ENCODE peak calls at places on chromosomes 1 and 21, in eight cellular contexts. B is IMR-90, F is A549, I is endothelial cell of umbilical vein, R is tibial nerve, A is H1, T is gastrocnemius medialis, W is transverse colon. S is an unnamed sample.

GRCh38 chr1:96536576-96536975 is 185.0 kb upstream of the PTBP2 start:
- DNase-seq in B (no peak), F (no peak), I (no peak), R (no peak), A (no peak), T (no peak), W (no peak), S (no peak)

GRCh38 chr1:69109276-69109675 is 458.4 kb upstream of the LRRC7 start:
- DNase-seq in B (no peak), F (no peak), I (no peak), R (no peak), A (no peak), T (no peak), W (no peak), S (no peak)

GRCh38 chr1:115377411-115377810 is 39.4 kb upstream of the NGF start:
- DNase-seq in B (peak; percentile 53), F (no peak), I (no peak), R (no peak), A (no peak), T (no peak), W (no peak), S (no peak)

GRCh38 chr1:17930635-17931034 is 175.5 kb downstream of the ACTL8 start:
- DNase-seq in B (no peak), F (no peak), I (no peak), R (no peak), A (no peak), T (no peak), W (no peak), S (no peak)

GRCh38 chr1:184937729-184938128 is 36.6 kb downstream of the NIBAN1 start:
- DNase-seq in B (no peak), F (no peak), I (no peak), R (no peak), A (no peak), T (no peak), W (peak; percentile 18), S (no peak)

GRCh38 chr1:209926045-209926444 is 12.0 kb upstream of the SYT14 start:
- DNase-seq in B (peak; percentile 64), F (no peak), I (peak; percentile 78), R (no peak), A (no peak), T (no peak), W (no peak), S (no peak)

GRCh38 chr21:31426235-31426797 is 82.3 kb upstream of the TIAM1 start:
- DNase-seq in B (no peak), F (no peak), I (no peak), R (no peak), A (no peak), T (no peak), W (no peak), S (no peak)

GRCh38 chr1:94884101-94884875 is 42.6 kb downstream of the CNN3 start:
- DNase-seq in B (peak; percentile 76), F (no peak), I (no peak), R (no peak), A (peak; percentile 43), T (no peak), W (no peak), S (peak; percentile 29)

GRCh38 chr1:184890539-184890973 is 83.8 kb downstream of the NIBAN1 start:
- DNase-seq in B (peak; percentile 28), F (no peak), I (no peak), R (no peak), A (no peak), T (peak; percentile 56), W (no peak), S (peak; percentile 44)

GRCh38 chr1:206002833-206003532 is at the start of gene RAB7B:
- DNase-seq in B (peak; percentile 76), F (peak; percentile 30), I (no peak), R (peak; percentile 55), A (no peak), T (peak; percentile 58), W (peak; percentile 43), S (peak; percentile 80)

GRCh38 chr21:14766241-14766640 is 220.1 kb upstream of the SAMSN1 start:
- DNase-seq in B (no peak), F (no peak), I (no peak), R (no peak), A (peak; percentile 7), T (no peak), W (no peak), S (no peak)

GRCh38 chr21:19522384-19522783 is 1118.8 kb upstream of the TMPRSS15 start:
- DNase-seq in B (no peak), F (no peak), I (no peak), R (no peak), A (no peak), T (no peak), W (no peak), S (no peak)

GRCh38 chr21:45329261-45330074 is 41.8 kb upstream of the POFUT2 start:
- DNase-seq in B (no peak), F (peak; percentile 40), I (no peak), R (no peak), A (no peak), T (no peak), W (no peak), S (no peak)

GRCh38 chr1:191016765-191017164 is 539.1 kb upstream of the BRINP3 start:
- DNase-seq in B (no peak), F (no peak), I (no peak), R (no peak), A (no peak), T (no peak), W (no peak), S (no peak)
- H3K27ac ChIP-seq in B (no peak overlapping the region), F (no peak overlapping the region), I (no peak overlapping the region), R (no peak overlapping the region), A (no peak overlapping the region), T (no peak overlapping the region), W (no peak overlapping the region), S (no peak overlapping the region)

GRCh38 chr21:37073417-37074194 is 552 bp downstream of the TTC3 start:
- DNase-seq in B (peak; percentile 67), F (no peak), I (peak; percentile 52), R (no peak), A (no peak), T (peak; percentile 65), W (peak; percentile 70), S (peak; percentile 75)

GRCh38 chr21:37074195-37074510 is 1.1 kb downstream of the TTC3 start:
- DNase-seq in B (no peak), F (no peak), I (no peak), R (no peak), A (no peak), T (no peak), W (no peak), S (peak; percentile 47)

GRCh38 chr21:37072988-37073416 is at the start of the genes PIGP and TTC3:
- DNase-seq in B (peak; percentile 93), F (peak; percentile 67), I (peak; percentile 97), R (peak; percentile 83), A (peak; percentile 77), T (peak; percentile 89), W (peak; percentile 95), S (peak; percentile 92)

GRCh38 chr21:37071561-37072238 is 1.2 kb downstream of the PIGP start:
- DNase-seq in B (peak; percentile 77), F (peak; percentile 23), I (peak; percentile 69), R (peak; percentile 58), A (no peak), T (peak; percentile 76), W (peak; percentile 64), S (peak; percentile 75)

DNA sequence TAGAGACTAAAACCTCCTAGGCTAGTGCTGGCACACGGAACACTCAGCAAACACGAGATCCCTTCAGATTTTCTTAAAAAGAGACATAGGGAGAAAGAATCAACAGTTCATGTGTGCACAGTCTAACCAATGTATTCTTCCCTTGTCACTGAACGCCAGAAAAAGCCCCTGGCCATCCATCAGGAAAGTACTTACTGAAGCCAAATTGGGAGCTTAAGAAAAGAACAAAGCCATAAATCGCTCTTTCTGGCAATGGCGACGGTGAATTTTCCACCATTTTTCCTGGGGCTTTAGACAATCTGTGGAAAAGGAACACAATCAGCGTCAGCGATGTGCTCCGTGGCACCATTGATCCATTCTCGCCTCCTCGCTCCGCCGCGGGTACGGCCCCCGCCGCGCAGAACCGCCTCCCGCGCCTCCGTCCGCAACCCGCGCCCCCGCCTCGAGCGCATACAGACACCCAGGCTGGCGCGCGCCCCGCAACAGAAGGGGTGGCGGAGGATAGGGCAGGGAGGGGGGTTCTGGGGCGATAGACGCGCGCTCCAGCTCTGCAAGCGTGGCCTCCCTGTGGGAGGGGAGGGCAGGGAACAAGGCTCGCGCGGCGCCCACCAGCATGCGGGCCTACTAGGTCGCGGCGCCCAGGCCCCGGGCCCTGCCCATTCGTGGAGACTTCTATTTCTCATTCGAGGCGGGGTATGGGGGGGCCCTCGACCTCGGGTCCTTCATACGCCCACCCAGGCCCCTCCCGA is 458 bp downstream of the PIGP start:
- DNase-seq in B (peak; percentile 89), F (peak; percentile 25), I (no peak), R (peak; percentile 50), A (no peak), T (no peak), W (peak; percentile 11), S (peak; percentile 90)
- TF ChIP-seq POLR2A in B (peak; percentile 71), F (peak; percentile 64), I (no peak), R (no peak), A (peak; percentile 78), T (no peak), W (peak; percentile 74), S (no peak)

GRCh38 chr1:84363622-84364021 is 34.7 kb upstream of the DNASE2B start:
- DNase-seq in B (no peak), F (no peak), I (no peak), R (no peak), A (no peak), T (no peak), W (no peak), S (no peak)
- H3K4me3 ChIP-seq in B (no peak overlapping the region), F (no peak overlapping the region), I (no peak overlapping the region), R (no peak overlapping the region), A (no peak overlapping the region), T (peak overlapping the region; percentile 37), W (no peak overlapping the region), S (no peak overlapping the region)

GRCh38 chr1:109801791-109802135 is 38.0 kb upstream of the EPS8L3 start:
- DNase-seq in B (no peak), F (no peak), I (no peak), R (no peak), A (no peak), T (no peak), W (peak; percentile 6), S (no peak)
- H3K27ac ChIP-seq in B (no peak overlapping the region), F (no peak overlapping the region), I (no peak overlapping the region), R (no peak overlapping the region), A (no peak overlapping the region), T (no peak overlapping the region), W (no peak overlapping the region), S (no peak overlapping the region)

DNA sequence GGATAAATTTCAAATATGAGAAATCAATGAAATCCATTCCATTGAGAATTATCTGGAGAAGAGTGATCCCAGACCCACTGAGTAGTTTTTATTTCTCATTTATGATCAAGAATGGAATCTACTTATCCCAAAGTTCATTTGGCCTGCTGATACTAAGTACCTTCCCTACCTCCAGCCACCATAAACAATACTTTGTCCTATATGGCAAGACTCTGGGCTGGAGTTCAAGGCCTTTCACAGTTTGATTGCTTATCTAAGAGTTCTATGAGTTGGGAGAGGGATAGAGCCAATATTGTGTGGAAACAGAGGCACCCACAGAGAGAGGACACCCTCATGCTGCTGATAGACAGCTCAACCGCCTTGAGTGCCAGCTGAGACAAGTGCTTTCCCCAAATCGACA is 5.1 kb downstream of the PDZK1 start:
- DNase-seq in B (no peak), F (no peak), I (no peak), R (no peak), A (no peak), T (no peak), W (no peak), S (no peak)
- TF ChIP-seq POLR2A in B (no peak), F (no peak), I (no peak), R (no peak), A (no peak), T (no peak), W (no peak), S (no peak)

S was measured in testis.